ENCODE peak calls at places on chromosome 3, in six cellular contexts. V is suprapubic skin, G is spleen, N is heart left ventricle, K is IMR-90, U is upper lobe of left lung. T is an unnamed sample.

GRCh38 chr3:28745436-28745835 is 396.8 kb upstream of the AZI2 start:
- DNase-seq in V (no peak), G (no peak), N (no peak), K (no peak), U (no peak), T (no peak)

GRCh38 chr3:124373524-124373923 is 356.7 kb upstream of the UMPS start:
- DNase-seq in V (no peak), G (no peak), N (no peak), K (no peak), U (no peak), T (no peak)

GRCh38 chr3:170701696-170702678 is 116.1 kb upstream of the SLC7A14 start:
- DNase-seq in V (no peak), G (no peak), N (no peak), K (no peak), U (no peak), T (no peak)

GRCh38 chr3:123884258-123884831 is at the start of gene MYLK:
- DNase-seq in V (peak; percentile 85), G (peak; percentile 82), N (peak; percentile 80), K (peak; percentile 95), U (peak; percentile 86), T (peak; percentile 85)

GRCh38 chr3:160196511-160197104 is 28.6 kb upstream of the C3orf80 start:
- DNase-seq in V (no peak), G (no peak), N (peak; percentile 64), K (no peak), U (no peak), T (no peak)

GRCh38 chr3:53493997-53494791 is at the start of gene CACNA1D:
- DNase-seq in V (no peak), G (no peak), N (no peak), K (no peak), U (peak; percentile 75), T (peak; percentile 21)

GRCh38 chr3:155504682-155505081 is 211.2 kb upstream of the STRIT1 start:
- DNase-seq in V (no peak), G (no peak), N (no peak), K (no peak), U (peak; percentile 25), T (no peak)

GRCh38 chr3:129602730-129603560 is 3.5 kb downstream of the PLXND1 start:
- DNase-seq in V (peak; percentile 93), G (no peak), N (peak; percentile 89), K (peak; percentile 95), U (peak; percentile 83), T (peak; percentile 90)

GRCh38 chr3:46266598-46266997 is 24.3 kb downstream of the CCR3 start:
- DNase-seq in V (no peak), G (no peak), N (no peak), K (no peak), U (no peak), T (no peak)

GRCh38 chr3:172607305-172608121 is 84.3 kb upstream of the TNFSF10 start:
- DNase-seq in V (no peak), G (no peak), N (no peak), K (peak; percentile 92), U (no peak), T (no peak)

GRCh38 chr3:13851997-13852637 is 27.8 kb downstream of the WNT7A start:
- DNase-seq in V (no peak), G (peak; percentile 44), N (no peak), K (no peak), U (no peak), T (no peak)

GRCh38 chr3:16849795-16850194 is 35.0 kb upstream of the PLCL2 start:
- DNase-seq in V (no peak), G (no peak), N (no peak), K (peak; percentile 55), U (no peak), T (no peak)

GRCh38 chr3:43753743-43754142 is 63.0 kb downstream of the ABHD5 start:
- DNase-seq in V (no peak), G (no peak), N (no peak), K (peak; percentile 87), U (no peak), T (no peak)

GRCh38 chr3:16589867-16590624 is 15.2 kb downstream of the DAZL start:
- DNase-seq in V (no peak), G (no peak), N (no peak), K (no peak), U (no peak), T (no peak)

GRCh38 chr3:10707089-10707983 is 108.7 kb upstream of the SLC6A11 start:
- DNase-seq in V (no peak), G (no peak), N (no peak), K (no peak), U (no peak), T (no peak)

GRCh38 chr3:143464850-143465249 is 345.3 kb downstream of the CHST2 start:
- DNase-seq in V (no peak), G (no peak), N (no peak), K (peak; percentile 14), U (no peak), T (no peak)

GRCh38 chr3:64909757-64910475 is 222.1 kb upstream of the ADAMTS9 start:
- DNase-seq in V (no peak), G (no peak), N (no peak), K (no peak), U (no peak), T (no peak)

GRCh38 chr3:52719618-52720017 is 13.7 kb downstream of the SPCS1 start:
- DNase-seq in V (no peak), G (no peak), N (no peak), K (no peak), U (no peak), T (no peak)

GRCh38 chr3:102238362-102238761 is 196.5 kb upstream of the ZPLD1 start:
- DNase-seq in V (no peak), G (no peak), N (no peak), K (no peak), U (no peak), T (no peak)

GRCh38 chr3:59818033-59818936 is 768.5 kb upstream of the CFAP20DC start:
- DNase-seq in V (peak; percentile 85), G (no peak), N (peak; percentile 88), K (peak; percentile 97), U (peak; percentile 77), T (peak; percentile 83)

GRCh38 chr3:81925385-81925784 is 163.9 kb upstream of the GBE1 start:
- DNase-seq in V (no peak), G (no peak), N (no peak), K (no peak), U (no peak), T (no peak)

GRCh38 chr3:102715030-102715697 is 280.3 kb downstream of the ZPLD1 start:
- DNase-seq in V (no peak), G (no peak), N (no peak), K (no peak), U (no peak), T (no peak)

GRCh38 chr3:50139308-50139707 is 15.8 kb upstream of the SEMA3F start:
- DNase-seq in V (no peak), G (no peak), N (no peak), K (no peak), U (no peak), T (no peak)
- H3K4me1 ChIP-seq in V (peaks cover 38% of the 10 kb centered on the region), G (peaks cover 24% of the 10 kb centered on the region), N (no peaks in the 10 kb centered on the region), K (peaks cover 11% of the 10 kb centered on the region), U (peaks cover 11% of the 10 kb centered on the region), T (no peaks in the 10 kb centered on the region)

GRCh38 chr3:134249935-134250716 is 533 bp downstream of the RYK start:
- DNase-seq in V (peak; percentile 79), G (peak; percentile 93), N (peak; percentile 67), K (peak; percentile 28), U (peak; percentile 78), T (peak; percentile 57)

GRCh38 chr3:134249442-134249841 is 1.2 kb downstream of the RYK start:
- DNase-seq in V (no peak), G (no peak), N (no peak), K (no peak), U (no peak), T (no peak)

GRCh38 chr3:134252766-134253165 is 2.1 kb upstream of the RYK start:
- DNase-seq in V (no peak), G (no peak), N (no peak), K (no peak), U (no peak), T (no peak)

GRCh38 chr3:134251731-134252391 is 1.2 kb upstream of the RYK start:
- DNase-seq in V (no peak), G (peak; percentile 80), N (peak; percentile 60), K (no peak), U (no peak), T (peak; percentile 42)

GRCh38 chr3:134250717-134251220 is at the start of gene RYK:
- DNase-seq in V (peak; percentile 89), G (peak; percentile 95), N (peak; percentile 90), K (peak; percentile 64), U (peak; percentile 87), T (peak; percentile 83)
- TF ChIP-seq POLR2A in V (peak; percentile 54), G (no peak), N (peak; percentile 76), K (no peak), U (no peak), T (peak; percentile 86)

GRCh38 chr3:98333989-98334606 is 19.6 kb upstream of the OR5K4 start:
- DNase-seq in V (no peak), G (no peak), N (no peak), K (peak; percentile 7), U (no peak), T (no peak)
- H3K27me3 ChIP-seq in V (no peaks in the 10 kb centered on the region), G (no peaks in the 10 kb centered on the region), N (no peaks in the 10 kb centered on the region), K (no peaks in the 10 kb centered on the region), U (no peaks in the 10 kb centered on the region), T (no peaks in the 10 kb centered on the region)

GRCh38 chr3:194714564-194714963 is 28.9 kb downstream of the FAM43A start:
- DNase-seq in V (no peak), G (no peak), N (no peak), K (no peak), U (no peak), T (no peak)
- H3K4me1 ChIP-seq in V (peaks cover 9% of the 10 kb centered on the region), G (no peaks in the 10 kb centered on the region), N (no peaks in the 10 kb centered on the region), K (no peaks in the 10 kb centered on the region), U (no peaks in the 10 kb centered on the region), T (no peaks in the 10 kb centered on the region)

GRCh38 chr3:30633718-30634117 is 27.3 kb downstream of the TGFBR2 start:
- DNase-seq in V (no peak), G (no peak), N (no peak), K (no peak), U (no peak), T (no peak)
- TF ChIP-seq POLR2A in V (no peak), G (no peak), N (no peak), K (no peak), U (no peak), T (no peak)

DNA sequence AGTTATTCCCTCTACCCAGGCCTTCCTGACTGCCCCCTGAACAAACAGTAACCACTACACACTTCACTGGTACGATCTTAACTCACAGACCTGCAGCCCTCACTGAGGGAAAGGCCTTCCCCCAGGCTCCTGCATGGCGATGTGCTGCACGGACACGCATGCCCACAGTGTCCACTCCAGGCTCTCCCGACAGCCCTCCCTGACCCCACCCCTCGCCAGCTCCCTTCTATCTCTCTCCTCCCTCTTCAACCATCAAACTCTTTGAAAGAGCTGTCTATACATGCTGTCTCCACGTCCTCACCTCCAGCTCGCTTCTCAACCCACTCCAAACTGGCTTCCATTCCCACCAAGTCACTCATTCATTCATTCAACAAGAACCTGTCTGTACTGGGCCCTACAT is 3.9 kb downstream of the SCN5A start:
- DNase-seq in V (peak; percentile 48), G (peak; percentile 36), N (peak; percentile 77), K (no peak), U (no peak), T (no peak)
- H3K27me3 ChIP-seq in V (peaks cover 59% of the 10 kb centered on the region), G (peaks cover 21% of the 10 kb centered on the region), N (peaks cover 12% of the 10 kb centered on the region), K (peaks cover 3% of the 10 kb centered on the region), U (no peaks in the 10 kb centered on the region), T (no peaks in the 10 kb centered on the region)

T was measured in uterus.